ENCODE peak calls at places on chromosomes 5 and 9, in six cellular contexts. C is AG09309, G is choroid plexus epithelial cell, J is K562, Y is spleen, U is fibroblast of the aortic adventitia. X is an unnamed sample.

GRCh38 chr9:37998881-37999311 is 70.1 kb downstream of the SHB start:
- DNase-seq in C (no peak), G (peak; percentile 71), J (no peak), Y (no peak), U (no peak), X (no peak)

GRCh38 chr5:141560725-141561483 is 57.9 kb downstream of the DIAPH1 start:
- DNase-seq in C (peak; percentile 93), G (peak; percentile 99), J (peak; percentile 65), Y (no peak), U (peak; percentile 99), X (peak; percentile 92)

GRCh38 chr9:10045598-10045997 is 567.2 kb downstream of the PTPRD start:
- DNase-seq in C (no peak), G (peak; percentile 57), J (no peak), Y (no peak), U (peak; percentile 48), X (no peak)

GRCh38 chr9:127122176-127123151 is at the start of gene ANGPTL2:
- DNase-seq in C (peak; percentile 90), G (peak; percentile 87), J (peak; percentile 25), Y (peak; percentile 92), U (peak; percentile 94), X (peak; percentile 77)

GRCh38 chr9:15182755-15183154 is 124.3 kb downstream of the TTC39B start:
- DNase-seq in C (no peak), G (no peak), J (no peak), Y (no peak), U (no peak), X (no peak)

GRCh38 chr9:91162311-91162710 is 199.4 kb downstream of the AUH start:
- DNase-seq in C (no peak), G (no peak), J (no peak), Y (no peak), U (no peak), X (no peak)

GRCh38 chr9:98430535-98430934 is 175.1 kb upstream of the TBC1D2 start:
- DNase-seq in C (no peak), G (peak; percentile 26), J (no peak), Y (no peak), U (peak; percentile 31), X (no peak)

GRCh38 chr9:93136011-93136440 is 2.0 kb upstream of the NINJ1 start:
- DNase-seq in C (no peak), G (peak; percentile 75), J (no peak), Y (peak; percentile 73), U (no peak), X (no peak)

GRCh38 chr5:61991861-61992260 is 314.1 kb upstream of the KIF2A start:
- DNase-seq in C (no peak), G (no peak), J (no peak), Y (no peak), U (no peak), X (no peak)

GRCh38 chr9:133275105-133276000 is at the start of gene ABO:
- DNase-seq in C (no peak), G (no peak), J (peak; percentile 89), Y (no peak), U (no peak), X (no peak)

GRCh38 chr9:133276923-133277322 is 1.9 kb upstream of the ABO start:
- DNase-seq in C (no peak), G (no peak), J (no peak), Y (no peak), U (no peak), X (no peak)

GRCh38 chr9:133277467-133277866 is 2.5 kb upstream of the ABO start:
- DNase-seq in C (no peak), G (no peak), J (no peak), Y (no peak), U (no peak), X (no peak)

GRCh38 chr9:133274236-133275104 is 531 bp downstream of the ABO start:
- DNase-seq in C (no peak), G (no peak), J (no peak), Y (no peak), U (no peak), X (no peak)

DNA sequence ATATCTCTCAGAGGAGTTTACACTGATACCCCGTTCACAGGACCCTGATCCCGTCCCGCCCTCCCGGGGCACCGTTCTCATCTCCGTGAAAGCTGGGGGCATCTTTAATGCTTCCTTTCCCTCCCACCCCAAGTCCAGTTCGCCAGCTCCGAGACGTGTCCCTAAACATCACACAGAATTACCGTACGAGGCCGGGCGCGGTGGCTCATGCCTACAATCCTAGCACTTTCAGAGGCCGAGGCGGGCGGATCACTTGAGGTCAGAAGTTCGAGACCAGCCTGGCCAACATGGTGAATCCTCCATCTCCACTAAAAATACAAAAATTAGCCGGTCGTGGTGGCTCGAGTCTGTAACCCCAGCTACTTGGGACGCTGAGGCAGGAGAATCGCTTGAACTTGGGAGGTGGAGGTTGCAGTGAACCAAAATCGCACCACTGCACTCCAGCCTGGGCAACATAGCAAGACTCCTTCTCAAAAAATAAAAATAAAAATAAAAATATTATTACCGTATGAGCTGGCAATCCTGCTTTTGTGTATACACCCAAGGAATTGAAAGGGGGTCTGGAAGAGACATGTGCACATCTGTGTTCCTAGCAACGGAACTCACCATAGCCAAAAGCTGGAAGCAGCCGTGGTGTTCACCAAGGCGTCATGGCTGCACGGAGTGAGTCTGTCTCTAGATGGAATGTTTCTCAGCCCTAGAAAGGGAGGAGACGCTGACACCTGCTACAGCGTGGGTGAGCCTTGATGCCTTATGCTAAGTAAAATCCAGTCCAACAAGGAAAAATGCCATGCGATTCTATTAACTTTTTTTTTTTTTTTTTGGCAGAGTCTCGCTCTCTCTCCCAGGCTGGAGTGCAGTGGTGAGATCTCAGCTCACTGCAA is 1.2 kb upstream of the ABO start:
- DNase-seq in C (no peak), G (no peak), J (no peak), Y (no peak), U (no peak), X (no peak)
- H3K4me3 ChIP-seq in C (no peak overlapping the region), G (no peak overlapping the region), J (peak overlapping the region; percentile 75), Y (no peak overlapping the region), U (no peak overlapping the region), X (no peak overlapping the region)

DNA sequence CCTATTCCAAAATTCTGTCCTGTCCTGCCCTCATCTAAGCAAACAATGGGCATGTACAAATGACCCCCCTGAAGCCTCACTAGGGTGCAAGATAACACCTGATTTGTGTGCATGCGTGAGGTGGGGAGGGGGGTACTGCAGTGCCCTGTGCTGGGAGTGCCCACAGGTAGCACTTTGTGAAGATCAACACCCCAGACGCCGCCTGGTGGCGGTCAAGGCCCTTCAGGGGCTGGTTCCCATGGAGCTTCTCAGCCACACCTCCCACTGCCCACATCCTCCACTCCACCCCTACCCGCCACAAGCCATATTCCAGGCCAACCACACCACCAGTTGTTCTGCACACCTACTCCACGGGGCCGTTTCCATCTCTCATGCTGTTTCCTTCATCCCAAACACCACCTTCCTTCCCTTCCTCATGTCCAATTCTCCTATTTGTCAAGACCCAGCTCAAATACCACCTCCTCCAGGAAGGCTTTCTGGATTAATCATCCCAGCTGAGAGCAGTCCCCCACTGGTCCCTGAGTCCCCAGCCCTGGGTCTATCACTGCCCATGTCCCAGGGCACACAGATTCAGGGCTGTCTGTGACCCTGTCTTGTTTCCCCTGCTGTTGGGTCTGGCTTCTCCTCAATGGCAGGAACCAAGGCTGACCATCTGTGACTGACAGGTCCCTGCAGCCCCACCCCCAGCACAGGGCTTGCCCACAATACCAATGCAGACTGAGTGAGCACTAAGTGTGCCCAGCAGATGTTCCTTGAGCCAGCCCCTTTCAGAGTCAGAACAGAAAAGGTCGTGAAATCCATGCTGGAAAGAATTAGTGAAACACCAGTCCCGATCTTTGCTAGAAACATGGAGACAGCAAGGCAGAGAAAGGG is 178.4 kb downstream of the PAX5 start:
- DNase-seq in C (no peak), G (peak; percentile 7), J (peak; percentile 59), Y (no peak), U (no peak), X (no peak)
- TF ChIP-seq CTCF in C (peak; percentile 26), G (peak; percentile 37), J (peak; percentile 47), Y (no peak), U (peak; percentile 13), X (peak; percentile 33)

DNA sequence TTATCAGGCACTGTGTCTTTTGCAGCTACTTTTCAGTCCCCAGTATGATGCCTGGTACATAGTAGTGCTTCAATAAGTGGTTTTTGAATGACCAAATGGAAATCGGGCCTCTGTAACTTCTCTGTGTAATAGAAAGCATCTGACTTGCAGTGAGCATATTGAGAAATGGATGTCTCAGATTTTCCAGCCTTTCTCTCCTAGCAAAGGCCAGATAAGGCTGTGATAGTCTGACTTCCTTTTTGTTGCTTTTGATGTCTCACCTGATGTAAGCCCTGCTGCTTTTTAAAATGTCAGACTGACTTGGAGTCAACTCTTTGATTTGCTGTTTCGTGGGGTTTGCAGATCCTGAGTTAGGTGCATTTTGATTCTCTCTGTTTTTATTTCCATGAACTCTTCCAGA is 590.0 kb upstream of the ZNF608 start:
- DNase-seq in C (no peak), G (peak; percentile 48), J (no peak), Y (no peak), U (peak; percentile 65), X (no peak)
- H3K4me3 ChIP-seq in C (no peak overlapping the region), G (no peak overlapping the region), J (no peak overlapping the region), Y (no peak overlapping the region), U (no peak overlapping the region), X (no peak overlapping the region)

GRCh38 chr5:149638546-149639241 is 57.4 kb downstream of the ARHGEF37 start:
- DNase-seq in C (no peak), G (no peak), J (no peak), Y (no peak), U (no peak), X (no peak)

GRCh38 chr5:149635394-149635793 is 54.1 kb downstream of the ARHGEF37 start:
- DNase-seq in C (no peak), G (peak; percentile 58), J (no peak), Y (no peak), U (no peak), X (no peak)

GRCh38 chr5:149636191-149636860 is 55.0 kb downstream of the ARHGEF37 start:
- DNase-seq in C (no peak), G (no peak), J (no peak), Y (no peak), U (no peak), X (no peak)

GRCh38 chr5:149638136-149638535 is 56.8 kb downstream of the ARHGEF37 start:
- DNase-seq in C (no peak), G (no peak), J (no peak), Y (no peak), U (no peak), X (no peak)

DNA sequence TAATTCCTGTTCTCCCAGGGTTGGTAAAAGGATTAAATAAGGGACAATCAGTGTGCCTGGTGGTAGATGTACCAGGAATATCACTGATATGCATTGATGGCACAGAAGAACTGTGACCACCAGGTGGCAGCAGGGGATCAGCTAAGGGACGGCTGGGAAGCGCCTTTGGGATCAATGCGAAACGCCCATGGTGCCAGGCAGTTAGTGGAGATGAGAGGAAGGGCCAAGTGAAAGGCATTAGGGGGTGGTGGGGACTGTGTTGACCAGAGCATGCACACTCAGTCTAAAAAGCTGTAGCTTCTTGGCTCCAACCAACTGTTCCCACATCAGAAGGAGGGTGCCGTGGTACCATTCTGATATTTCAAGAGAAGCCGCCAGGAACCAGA is 55.6 kb downstream of the ARHGEF37 start:
- DNase-seq in C (no peak), G (peak; percentile 90), J (peak; percentile 68), Y (no peak), U (peak; percentile 81), X (no peak)
- TF ChIP-seq CTCF in C (peak; percentile 89), G (peak; percentile 95), J (peak; percentile 87), Y (peak; percentile 93), U (peak; percentile 82), X (peak; percentile 75)

DNA sequence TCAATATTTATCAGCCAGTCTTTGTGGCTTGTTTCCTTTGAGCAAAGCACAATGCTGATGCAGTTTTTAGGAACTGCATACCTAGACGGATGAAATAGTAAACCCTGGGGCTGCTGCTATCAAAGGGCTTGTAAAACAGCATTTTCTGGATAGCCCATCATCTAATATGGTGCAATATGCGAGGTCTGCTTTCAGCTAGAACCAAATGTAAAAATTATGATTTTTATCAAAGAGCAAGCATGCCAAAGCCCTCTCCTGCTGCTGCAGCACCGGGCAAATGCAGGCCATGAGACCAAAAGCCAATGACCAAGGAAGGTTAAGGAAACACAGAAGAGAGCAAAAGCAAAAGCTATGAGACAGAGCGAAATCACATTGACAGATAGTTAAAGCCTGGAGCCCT is 1000.4 kb downstream of the MAT2B start:
- DNase-seq in C (no peak), G (no peak), J (no peak), Y (no peak), U (no peak), X (no peak)
- H3K4me3 ChIP-seq in C (no peak overlapping the region), G (no peak overlapping the region), J (no peak overlapping the region), Y (no peak overlapping the region), U (no peak overlapping the region), X (no peak overlapping the region)

X was measured in retinal pigment epithelial cell.